ENCODE peak calls at places on chromosomes 3 and 15, in nine cellular contexts. D, Y, P, M, N, G, B, O and R are unnamed samples.

GRCh38 chr3:126026277-126026751 is 57.3 kb downstream of the ROPN1B start:
- DNase-seq in D (no peak), Y (no peak), P (no peak), M (no peak), N (no peak), G (no peak), B (no peak), O (peak), R (no peak)

GRCh38 chr3:100761211-100761921 is 52.1 kb downstream of the TFG start:
- DNase-seq in D (peak), Y (no peak), P (no peak), M (peak), N (peak), G (peak), B (peak), O (no peak), R (no peak)

GRCh38 chr3:83317605-83318004 is 1556.2 kb upstream of the GBE1 start:
- DNase-seq in D (no peak), Y (no peak), P (no peak), M (no peak), N (no peak), G (no peak), B (no peak), O (no peak), R (no peak)

GRCh38 chr3:43206632-43207031 is 79.7 kb upstream of the SNRK start:
- DNase-seq in D (no peak), Y (no peak), P (no peak), M (no peak), N (no peak), G (no peak), B (no peak), O (no peak), R (no peak)

GRCh38 chr3:100875239-100875638 is 118.0 kb downstream of the ABI3BP start:
- DNase-seq in D (no peak), Y (peak), P (no peak), M (no peak), N (peak), G (peak), B (no peak), O (no peak), R (peak)

GRCh38 chr3:44031387-44032380 is 210.0 kb upstream of the TOPAZ1 start:
- DNase-seq in D (no peak), Y (no peak), P (no peak), M (peak), N (no peak), G (no peak), B (no peak), O (no peak), R (no peak)

GRCh38 chr15:71781179-71781964 is 29.0 kb upstream of the NR2E3 start:
- DNase-seq in D (no peak), Y (no peak), P (no peak), M (peak), N (no peak), G (no peak), B (no peak), O (no peak), R (no peak)

GRCh38 chr3:142580061-142580423 is 1.5 kb upstream of the ATR start:
- DNase-seq in D (no peak), Y (no peak), P (no peak), M (no peak), N (no peak), G (no peak), B (no peak), O (no peak), R (no peak)

GRCh38 chr3:52912885-52913731 is 15.8 kb upstream of the STIMATE start:
- DNase-seq in D (no peak), Y (no peak), P (no peak), M (no peak), N (no peak), G (peak), B (no peak), O (no peak), R (no peak)

GRCh38 chr3:159852821-159853505 is 135.7 kb upstream of the IL12A start:
- DNase-seq in D (no peak), Y (peak), P (no peak), M (no peak), N (peak), G (no peak), B (no peak), O (peak), R (no peak)

GRCh38 chr3:69993747-69994146 is 5.8 kb upstream of the SAMMSON start:
- DNase-seq in D (no peak), Y (no peak), P (no peak), M (no peak), N (no peak), G (no peak), B (peak), O (no peak), R (no peak)

GRCh38 chr15:90706394-90707327 is 10.5 kb upstream of the BLM start:
- DNase-seq in D (no peak), Y (no peak), P (no peak), M (no peak), N (no peak), G (peak), B (peak), O (no peak), R (no peak)

GRCh38 chr3:171770689-171771620 is 39.3 kb downstream of the PLD1 start:
- DNase-seq in D (peak), Y (peak), P (no peak), M (peak), N (no peak), G (no peak), B (peak), O (no peak), R (peak)

GRCh38 chr15:42289166-42289565 is 15.9 kb upstream of the TMEM87A start:
- DNase-seq in D (peak), Y (no peak), P (no peak), M (no peak), N (no peak), G (no peak), B (no peak), O (no peak), R (no peak)

GRCh38 chr3:168865022-168865551 is 769.4 kb upstream of the GOLIM4 start:
- DNase-seq in D (peak), Y (peak), P (no peak), M (peak), N (no peak), G (peak), B (peak), O (no peak), R (no peak)

GRCh38 chr3:150775001-150775599 is 12.1 kb upstream of the SIAH2 start:
- DNase-seq in D (no peak), Y (no peak), P (no peak), M (no peak), N (no peak), G (no peak), B (no peak), O (no peak), R (no peak)

GRCh38 chr3:99250272-99250671 is 348.8 kb upstream of the DCBLD2 start:
- DNase-seq in D (no peak), Y (no peak), P (no peak), M (no peak), N (no peak), G (no peak), B (no peak), O (no peak), R (no peak)

GRCh38 chr15:32687556-32687955 is 30.2 kb upstream of the GREM1 start:
- DNase-seq in D (no peak), Y (peak), P (no peak), M (no peak), N (no peak), G (no peak), B (peak), O (no peak), R (no peak)

GRCh38 chr3:183279371-183279770 is 26.3 kb downstream of the B3GNT5 start:
- DNase-seq in D (no peak), Y (no peak), P (no peak), M (no peak), N (no peak), G (no peak), B (no peak), O (no peak), R (no peak)

GRCh38 chr3:98777801-98778220 is 14.7 kb downstream of the ST3GAL6 start:
- DNase-seq in D (no peak), Y (peak), P (no peak), M (no peak), N (no peak), G (no peak), B (no peak), O (no peak), R (no peak)

GRCh38 chr3:189756651-189757078 is 125.5 kb downstream of the TP63 start:
- DNase-seq in D (no peak), Y (no peak), P (no peak), M (peak), N (no peak), G (no peak), B (peak), O (no peak), R (no peak)

GRCh38 chr3:111156506-111156905 is 84.9 kb downstream of the NECTIN3 start:
- DNase-seq in D (no peak), Y (peak), P (no peak), M (no peak), N (no peak), G (no peak), B (no peak), O (no peak), R (no peak)

GRCh38 chr3:27310693-27311092 is 58.5 kb downstream of the NEK10 start:
- DNase-seq in D (peak), Y (no peak), P (no peak), M (no peak), N (no peak), G (no peak), B (no peak), O (no peak), R (no peak)

GRCh38 chr3:39260957-39261356 is 18.9 kb downstream of the CX3CR1 start:
- DNase-seq in D (peak), Y (peak), P (peak), M (peak), N (peak), G (peak), B (peak), O (peak), R (peak)

DNA sequence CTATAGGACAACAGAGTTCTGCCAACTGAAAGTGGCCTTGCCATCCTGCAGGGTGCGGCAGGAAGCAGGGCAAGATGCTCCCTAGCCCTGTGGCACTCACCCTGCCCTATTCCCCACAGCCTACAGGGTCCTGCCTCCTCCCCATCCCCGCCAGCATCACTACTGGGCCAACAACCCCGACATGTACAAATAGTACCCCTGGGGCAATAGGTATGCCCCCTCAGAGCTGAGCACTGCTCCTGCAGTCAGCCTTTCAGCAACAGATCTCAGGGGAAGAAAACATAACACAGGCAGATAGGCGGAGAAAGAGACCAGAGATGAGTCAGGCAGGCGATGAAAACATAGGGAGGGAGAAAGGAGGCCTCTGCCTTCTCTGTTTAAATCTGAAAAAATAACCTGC is 74.7 kb downstream of the XXYLT1 start:
- DNase-seq in D (no peak), Y (peak), P (no peak), M (no peak), N (no peak), G (peak), B (no peak), O (peak), R (no peak)
- H3K4me3 ChIP-seq in D (no peak), Y (no peak), P (no peak), M (no peak), N (no peak), G (no peak), B (no peak), O (no peak), R (no peak)

GRCh38 chr3:45690331-45691035 is 1.3 kb downstream of the SACM1L start:
- DNase-seq in D (peak), Y (no peak), P (no peak), M (no peak), N (no peak), G (peak), B (no peak), O (no peak), R (no peak)
- TF ChIP-seq CTCF in D (no peak), Y (no peak), P (peak), M (no peak), N (no peak), G (no peak), B (no peak), O (no peak), R (no peak)

GRCh38 chr3:127403795-127404194 is 115.9 kb upstream of the PRR20G start:
- DNase-seq in D (no peak), Y (no peak), P (no peak), M (no peak), N (no peak), G (no peak), B (no peak), O (peak), R (no peak)
- H3K4me3 ChIP-seq in D (no peak), Y (no peak), P (no peak), M (no peak), N (no peak), G (no peak), B (no peak), O (no peak), R (no peak)

DNA sequence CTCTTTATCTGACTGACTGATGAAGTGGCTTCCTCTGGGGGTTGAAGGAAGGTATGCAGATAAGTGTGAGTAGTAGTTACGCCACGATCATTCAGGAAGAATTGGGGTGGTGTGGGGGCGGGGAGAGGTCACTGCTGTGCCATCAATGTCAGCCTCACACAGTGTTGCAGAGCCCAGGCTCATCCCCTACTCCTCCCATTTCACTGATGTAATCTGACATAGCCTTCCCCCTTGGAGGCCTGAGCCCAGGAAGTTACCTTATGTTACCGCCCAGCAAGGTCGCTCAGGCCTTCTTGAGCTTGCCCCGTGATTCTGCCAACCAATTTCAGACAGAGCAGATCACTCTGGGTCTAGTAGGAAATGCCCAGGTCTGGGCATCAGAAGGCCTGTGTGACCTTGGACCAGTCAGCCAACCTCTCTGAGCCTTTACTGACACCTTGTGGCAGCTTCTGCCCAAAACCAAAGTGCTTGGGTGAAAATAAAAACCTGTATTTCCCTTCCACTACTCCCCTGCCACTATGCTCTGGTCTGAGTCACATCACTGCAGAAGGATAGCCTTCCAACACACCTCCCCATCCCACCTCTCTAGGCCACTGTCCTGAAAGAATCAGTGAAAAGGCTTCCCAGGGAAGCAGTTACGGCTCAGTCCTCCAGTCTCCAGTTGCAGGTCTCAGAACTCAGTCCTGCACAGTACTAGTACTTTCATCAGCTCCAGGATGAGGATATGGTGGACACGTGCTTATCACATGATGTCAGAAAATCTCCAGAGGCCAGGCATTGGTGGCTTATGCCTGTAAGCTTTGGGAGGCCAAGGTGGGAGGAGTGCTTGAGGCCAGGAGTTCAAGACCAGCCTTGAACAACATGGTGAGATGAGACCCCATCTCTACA is 28.1 kb upstream of the INSYN1 start:
- DNase-seq in D (peak), Y (peak), P (no peak), M (peak), N (no peak), G (no peak), B (peak), O (no peak), R (no peak)
- TF ChIP-seq CTCF in D (no peak), Y (peak), P (no peak), M (peak), N (no peak), G (peak), B (peak), O (no peak), R (peak)

DNA sequence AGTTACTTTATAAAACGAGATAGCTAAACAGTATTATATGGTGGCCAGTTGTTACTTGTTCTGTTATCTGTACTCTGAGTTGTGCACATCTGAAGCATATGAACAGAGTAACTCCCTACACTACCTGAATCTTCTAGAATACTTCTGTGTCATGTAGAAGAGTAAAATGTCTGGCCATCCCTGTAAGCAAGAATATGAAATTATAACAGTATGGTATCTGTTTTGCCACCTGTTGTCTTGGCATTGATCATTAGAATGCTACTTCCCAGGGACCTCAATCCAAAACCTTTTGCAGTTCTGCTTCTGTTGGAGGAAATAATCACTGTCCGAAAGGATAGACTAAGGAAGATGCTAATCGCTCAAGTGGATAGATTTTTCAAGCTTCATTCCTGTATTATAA is 1.9 kb downstream of the TEX9 start:
- DNase-seq in D (no peak), Y (no peak), P (no peak), M (no peak), N (no peak), G (no peak), B (no peak), O (no peak), R (no peak)
- H3K4me3 ChIP-seq in D (no peak), Y (no peak), P (no peak), M (peak), N (no peak), G (no peak), B (no peak), O (no peak), R (no peak)

GRCh38 chr15:79296583-79296982 is 14.1 kb downstream of the ANKRD34C start:
- DNase-seq in D (peak), Y (no peak), P (no peak), M (peak), N (no peak), G (no peak), B (peak), O (no peak), R (no peak)
- TF ChIP-seq CTCF in D (peak), Y (peak), P (no peak), M (peak), N (no peak), G (peak), B (no peak), O (no peak), R (peak)

GRCh38 chr3:20742903-20743302 is 556.9 kb upstream of the SGO1 start:
- DNase-seq in D (no peak), Y (no peak), P (no peak), M (no peak), N (no peak), G (no peak), B (no peak), O (no peak), R (no peak)
- H3K4me3 ChIP-seq in D (no peak), Y (no peak), P (no peak), M (no peak), N (no peak), G (no peak), B (no peak), O (no peak), R (no peak)

GRCh38 chr15:39581501-39582285 is 814 bp downstream of the THBS1 start:
- DNase-seq in D (peak), Y (peak), P (no peak), M (peak), N (peak), G (peak), B (peak), O (peak), R (no peak)
- TF ChIP-seq CTCF in D (peak), Y (peak), P (no peak), M (no peak), N (peak), G (peak), B (peak), O (peak), R (peak)

GRCh38 chr3:112593258-112593657 is 31.4 kb downstream of the SLC35A5 start:
- DNase-seq in D (no peak), Y (no peak), P (no peak), M (no peak), N (no peak), G (peak), B (no peak), O (no peak), R (no peak)

GRCh38 chr3:112598731-112599130 is 36.9 kb downstream of the SLC35A5 start:
- DNase-seq in D (no peak), Y (no peak), P (no peak), M (no peak), N (no peak), G (no peak), B (no peak), O (no peak), R (no peak)

GRCh38 chr3:112594856-112595255 is 33.0 kb downstream of the SLC35A5 start:
- DNase-seq in D (no peak), Y (no peak), P (no peak), M (no peak), N (no peak), G (no peak), B (no peak), O (no peak), R (no peak)

GRCh38 chr3:112602217-112602838 is 38.6 kb downstream of the CCDC80 start:
- DNase-seq in D (no peak), Y (no peak), P (no peak), M (peak), N (no peak), G (no peak), B (no peak), O (no peak), R (no peak)

GRCh38 chr3:112597945-112598344 is 36.1 kb downstream of the SLC35A5 start:
- DNase-seq in D (no peak), Y (no peak), P (no peak), M (no peak), N (no peak), G (no peak), B (no peak), O (no peak), R (no peak)
- H3K4me3 ChIP-seq in D (no peak), Y (no peak), P (no peak), M (no peak), N (no peak), G (no peak), B (no peak), O (no peak), R (no peak)